ENCODE peak calls at places on chromosomes 6 and 20, in seven cellular contexts. S is cardiac muscle cell, G is A549, N is psoas muscle, D is stomach, I is A673, U is HCT116. Z is an unnamed sample. For H3K4me1, the result is how much of the 10 kb centered on the place peaks cover.

GRCh38 chr6:22821664-22822320 is 252.4 kb downstream of the HDGFL1 start:
- DNase-seq in S (peak), N (no peak), G (no peak), D (no peak), I (no peak), U (no peak), Z (no peak)

GRCh38 chr20:2693996-2694471 is 1.5 kb downstream of the EBF4 start:
- DNase-seq in G (no peak), S (peak), N (no peak), I (no peak), U (no peak), D (peak), Z (no peak)

GRCh38 chr6:46113370-46113769 is 16.4 kb upstream of the ENPP4 start:
- DNase-seq in I (no peak), D (no peak), G (no peak), N (no peak), U (no peak), S (no peak), Z (no peak)

GRCh38 chr20:11302436-11302835 is 615.3 kb upstream of the BTBD3 start:
- DNase-seq in U (no peak), I (no peak), S (no peak), G (no peak), D (no peak), N (no peak), Z (no peak)

GRCh38 chr6:122798099-122798641 is 9.1 kb downstream of the SMPDL3A start:
- DNase-seq in S (peak), G (peak), U (peak), D (peak), I (no peak), N (peak), Z (peak)

GRCh38 chr20:367486-367887 is 13.1 kb upstream of the TRIB3 start:
- DNase-seq in G (no peak), U (no peak), D (no peak), S (no peak), I (no peak), N (no peak), Z (no peak)

GRCh38 chr20:59598625-59599310 is 5.6 kb upstream of the PHACTR3 start:
- DNase-seq in D (peak), G (peak), N (no peak), I (peak), S (peak), U (peak), Z (peak)

GRCh38 chr6:329888-330691 is 37.8 kb downstream of the DUSP22 start:
- DNase-seq in S (peak), G (peak), N (no peak), I (peak), D (no peak), U (no peak), Z (no peak)

GRCh38 chr20:37898301-37899104 is 4.4 kb upstream of the VSTM2L start:
- DNase-seq in D (no peak), U (no peak), S (no peak), G (no peak), I (peak), N (no peak), Z (no peak)

GRCh38 chr6:17892097-17892686 is 95.2 kb downstream of the KIF13A start:
- DNase-seq in U (no peak), S (no peak), I (no peak), G (no peak), D (no peak), N (no peak), Z (no peak)

GRCh38 chr20:50969416-50969815 is 10.8 kb downstream of the MOCS3 start:
- DNase-seq in S (no peak), N (no peak), U (no peak), G (no peak), D (no peak), I (no peak), Z (no peak)

GRCh38 chr20:33578510-33578909 is 83.6 kb upstream of the C20orf144 start:
- DNase-seq in S (peak), G (no peak), D (no peak), U (no peak), I (peak), N (no peak), Z (no peak)

GRCh38 chr20:542777-543368 is 717 bp downstream of the CSNK2A1 start:
- DNase-seq in N (peak), G (peak), I (peak), S (no peak), U (no peak), D (peak), Z (peak)

GRCh38 chr20:58652606-58653303 is 1.7 kb downstream of the STX16 start:
- DNase-seq in D (no peak), I (peak), S (peak), U (no peak), N (no peak), G (no peak), Z (no peak)

GRCh38 chr6:21437583-21437982 is 156.0 kb upstream of the SOX4 start:
- DNase-seq in S (no peak), G (no peak), N (no peak), D (no peak), U (no peak), I (no peak), Z (no peak)

GRCh38 chr20:39358052-39358451 is 395.9 kb downstream of the DHX35 start:
- DNase-seq in D (no peak), I (no peak), S (no peak), G (no peak), U (no peak), N (no peak), Z (peak)

GRCh38 chr6:148332088-148332487 is 10.6 kb upstream of the SASH1 start:
- DNase-seq in U (no peak), D (no peak), S (peak), N (no peak), G (no peak), I (no peak), Z (no peak)

GRCh38 chr6:41801380-41801779 is 13.9 kb downstream of the TOMM6 start:
- DNase-seq in N (no peak), G (peak), I (no peak), U (no peak), D (no peak), S (peak), Z (peak)
- TF ChIP-seq CTCF in N (no peak), G (peak), I (peak), U (peak), D (no peak), S (peak), Z (peak)

GRCh38 chr6:80438728-80439127 is 332.3 kb downstream of the BCKDHB start:
- DNase-seq in D (no peak), N (no peak), G (peak), S (peak), U (peak), I (peak), Z (no peak)
- H3K4me1 ChIP-seq in D (under half), N (under half), G (under half), S (under half), U (under half), I (under half), Z (under half)

GRCh38 chr6:99547526-99547925 is 20.9 kb downstream of the CCNC start:
- DNase-seq in G (no peak), U (no peak), I (no peak), N (no peak), D (no peak), S (no peak), Z (no peak)
- TF ChIP-seq CTCF in G (no peak), U (no peak), I (no peak), N (no peak), D (no peak), S (no peak), Z (no peak)

GRCh38 chr20:17650816-17651760 is 31.0 kb downstream of the RRBP1 start:
- DNase-seq in D (no peak), U (no peak), G (no peak), S (peak), N (peak), I (no peak), Z (no peak)
- H3K4me1 ChIP-seq in D (half or more), U (under half), G (under half), S (under half), N (half or more), I (under half), Z (under half)

GRCh38 chr6:139977887-139978332 is 603.5 kb upstream of the CITED2 start:
- DNase-seq in U (no peak), G (peak), I (no peak), D (no peak), S (peak), N (no peak), Z (no peak)
- TF ChIP-seq CTCF in U (no peak), G (no peak), I (no peak), D (no peak), S (no peak), N (no peak), Z (no peak)

GRCh38 chr20:4763261-4763660 is 41.6 kb downstream of the PRND start:
- DNase-seq in I (no peak), S (no peak), D (no peak), U (no peak), N (no peak), G (no peak), Z (no peak)
- H3K4me1 ChIP-seq in I (under half), S (under half), D (under half), U (under half), N (under half), G (under half), Z (under half)

DNA sequence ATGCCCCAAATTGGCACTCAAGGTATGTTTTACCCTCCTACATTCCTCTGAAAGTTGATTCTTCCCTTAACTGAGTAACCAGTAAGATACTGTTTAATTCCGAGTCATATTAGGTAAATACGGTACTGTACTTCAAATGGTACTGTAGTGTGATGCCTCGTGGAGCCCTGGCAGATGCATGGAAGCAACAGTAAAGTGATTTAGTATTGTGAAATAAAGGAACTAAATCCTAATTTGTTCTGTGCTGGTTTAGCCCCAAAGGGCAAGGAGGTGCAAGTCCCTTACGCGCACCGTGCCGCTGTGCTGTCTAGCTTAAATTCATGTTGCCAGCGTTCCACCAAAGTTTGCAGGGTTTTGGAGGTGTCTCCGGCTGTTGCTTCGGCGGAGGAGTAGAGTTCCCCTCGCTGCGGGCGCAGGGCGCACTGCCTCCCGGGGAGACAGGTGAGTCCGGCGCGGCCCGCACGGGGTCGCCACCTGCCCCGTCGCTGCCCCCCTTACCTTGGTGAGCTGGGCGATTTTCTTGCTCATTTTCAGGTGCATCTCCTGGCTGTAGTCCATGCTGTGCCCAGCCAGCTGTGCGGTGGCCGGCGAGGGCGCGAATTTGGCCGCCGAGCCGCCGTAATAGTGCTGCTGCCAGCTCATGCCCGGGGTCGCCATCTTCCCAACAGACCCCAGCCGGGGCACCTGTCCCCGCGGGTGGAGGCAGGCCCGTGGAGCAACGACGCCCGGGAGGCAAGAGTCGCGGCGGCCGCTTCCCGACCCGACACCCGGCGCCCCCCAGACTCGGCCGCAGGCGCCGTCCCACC is 618 bp downstream of the FAM184A start:
- DNase-seq in S (peak), G (no peak), I (peak), U (no peak), D (peak), N (peak), Z (peak)
- TF ChIP-seq CTCF in S (peak), G (no peak), I (no peak), U (no peak), D (no peak), N (no peak), Z (no peak)

Z was measured in adrenal gland.